ENCODE peak calls at places on chromosomes 12 and 14, in nine cellular contexts. One of them, this sample, is unnamed.

GRCh38 chr12:24562761-24563392 is 386.0 kb downstream of the BCAT1 start:
- DNase-seq in Caco-2: peak; percentile 52
- DNase-seq in amygdala: peak; percentile 31
- DNase-seq in T-cell: no peak
- DNase-seq in NCI-H748 treated with DMSO at 0.1 percent for 48 hours: peak; percentile 8
- DNase-seq in HT1080: no peak
- DNase-seq in DMS79 treated with DMSO at 0.1 percent for 48 hours: no peak
- DNase-seq in activated CD4-positive, CD25-positive, alpha-beta regulatory T cell treated with anti-CD3 and anti-CD28 coated beads, Interleukin-2, amount 50 U/mL, for 72 hours: no peak
- DNase-seq in activated T-helper 1 cell treated with anti-CD3 and anti-CD28 coated beads, Interleukin-2, amount 50 U/mL, for 16 hours: no peak
- DNase-seq in this sample: no peak

GRCh38 chr14:88005978-88006851 is 1.3 kb downstream of the GPR65 start:
- DNase-seq in Caco-2: no peak
- DNase-seq in amygdala: no peak
- DNase-seq in T-cell: peak; percentile 66
- DNase-seq in NCI-H748 treated with DMSO at 0.1 percent for 48 hours: no peak
- DNase-seq in HT1080: peak; percentile 15
- DNase-seq in DMS79 treated with DMSO at 0.1 percent for 48 hours: no peak
- DNase-seq in activated CD4-positive, CD25-positive, alpha-beta regulatory T cell treated with anti-CD3 and anti-CD28 coated beads, Interleukin-2, amount 50 U/mL, for 72 hours: peak; percentile 49
- DNase-seq in activated T-helper 1 cell treated with anti-CD3 and anti-CD28 coated beads, Interleukin-2, amount 50 U/mL, for 16 hours: peak; percentile 44
- DNase-seq in this sample: no peak

GRCh38 chr14:67941456-67942018 is 122.0 kb downstream of the RAD51B start:
- DNase-seq in Caco-2: no peak
- DNase-seq in amygdala: peak; percentile 3
- DNase-seq in T-cell: no peak
- DNase-seq in NCI-H748 treated with DMSO at 0.1 percent for 48 hours: no peak
- DNase-seq in HT1080: peak; percentile 5
- DNase-seq in DMS79 treated with DMSO at 0.1 percent for 48 hours: no peak
- DNase-seq in activated CD4-positive, CD25-positive, alpha-beta regulatory T cell treated with anti-CD3 and anti-CD28 coated beads, Interleukin-2, amount 50 U/mL, for 72 hours: no peak
- DNase-seq in activated T-helper 1 cell treated with anti-CD3 and anti-CD28 coated beads, Interleukin-2, amount 50 U/mL, for 16 hours: no peak
- DNase-seq in this sample: no peak

GRCh38 chr12:107318554-107318803 is 225.1 kb upstream of the CRY1 start:
- DNase-seq in Caco-2: no peak
- DNase-seq in amygdala: no peak
- DNase-seq in T-cell: no peak
- DNase-seq in NCI-H748 treated with DMSO at 0.1 percent for 48 hours: no peak
- DNase-seq in HT1080: no peak
- DNase-seq in DMS79 treated with DMSO at 0.1 percent for 48 hours: no peak
- DNase-seq in activated CD4-positive, CD25-positive, alpha-beta regulatory T cell treated with anti-CD3 and anti-CD28 coated beads, Interleukin-2, amount 50 U/mL, for 72 hours: peak; percentile 48
- DNase-seq in activated T-helper 1 cell treated with anti-CD3 and anti-CD28 coated beads, Interleukin-2, amount 50 U/mL, for 16 hours: no peak
- DNase-seq in this sample: no peak

GRCh38 chr14:101734241-101734847 is 27.2 kb upstream of the PPP2R5C start:
- DNase-seq in Caco-2: no peak
- DNase-seq in amygdala: no peak
- DNase-seq in T-cell: no peak
- DNase-seq in NCI-H748 treated with DMSO at 0.1 percent for 48 hours: no peak
- DNase-seq in HT1080: no peak
- DNase-seq in DMS79 treated with DMSO at 0.1 percent for 48 hours: no peak
- DNase-seq in activated CD4-positive, CD25-positive, alpha-beta regulatory T cell treated with anti-CD3 and anti-CD28 coated beads, Interleukin-2, amount 50 U/mL, for 72 hours: no peak
- DNase-seq in activated T-helper 1 cell treated with anti-CD3 and anti-CD28 coated beads, Interleukin-2, amount 50 U/mL, for 16 hours: no peak
- DNase-seq in this sample: no peak

GRCh38 chr12:14845350-14845750 is 2.0 kb upstream of the ART4 start:
- DNase-seq in Caco-2: peak; percentile 53
- DNase-seq in amygdala: peak; percentile 11
- DNase-seq in T-cell: no peak
- DNase-seq in NCI-H748 treated with DMSO at 0.1 percent for 48 hours: peak; percentile 22
- DNase-seq in HT1080: peak; percentile 63
- DNase-seq in DMS79 treated with DMSO at 0.1 percent for 48 hours: peak; percentile 66
- DNase-seq in activated CD4-positive, CD25-positive, alpha-beta regulatory T cell treated with anti-CD3 and anti-CD28 coated beads, Interleukin-2, amount 50 U/mL, for 72 hours: no peak
- DNase-seq in activated T-helper 1 cell treated with anti-CD3 and anti-CD28 coated beads, Interleukin-2, amount 50 U/mL, for 16 hours: no peak
- DNase-seq in this sample: peak; percentile 30

GRCh38 chr12:65237153-65237552 is 41.3 kb upstream of the MSRB3 start:
- DNase-seq in Caco-2: no peak
- DNase-seq in amygdala: no peak
- DNase-seq in T-cell: no peak
- DNase-seq in NCI-H748 treated with DMSO at 0.1 percent for 48 hours: no peak
- DNase-seq in HT1080: no peak
- DNase-seq in DMS79 treated with DMSO at 0.1 percent for 48 hours: no peak
- DNase-seq in activated CD4-positive, CD25-positive, alpha-beta regulatory T cell treated with anti-CD3 and anti-CD28 coated beads, Interleukin-2, amount 50 U/mL, for 72 hours: no peak
- DNase-seq in activated T-helper 1 cell treated with anti-CD3 and anti-CD28 coated beads, Interleukin-2, amount 50 U/mL, for 16 hours: no peak
- DNase-seq in this sample: no peak

GRCh38 chr14:80358112-80358511 is 146.8 kb upstream of the DIO2 start:
- DNase-seq in Caco-2: no peak
- DNase-seq in amygdala: no peak
- DNase-seq in T-cell: no peak
- DNase-seq in NCI-H748 treated with DMSO at 0.1 percent for 48 hours: no peak
- DNase-seq in HT1080: no peak
- DNase-seq in DMS79 treated with DMSO at 0.1 percent for 48 hours: no peak
- DNase-seq in activated CD4-positive, CD25-positive, alpha-beta regulatory T cell treated with anti-CD3 and anti-CD28 coated beads, Interleukin-2, amount 50 U/mL, for 72 hours: no peak
- DNase-seq in activated T-helper 1 cell treated with anti-CD3 and anti-CD28 coated beads, Interleukin-2, amount 50 U/mL, for 16 hours: no peak
- DNase-seq in this sample: no peak

GRCh38 chr12:64900540-64900939 is 76.1 kb downstream of the TBC1D30 start:
- DNase-seq in Caco-2: no peak
- DNase-seq in amygdala: no peak
- DNase-seq in T-cell: no peak
- DNase-seq in NCI-H748 treated with DMSO at 0.1 percent for 48 hours: no peak
- DNase-seq in HT1080: peak; percentile 73
- DNase-seq in DMS79 treated with DMSO at 0.1 percent for 48 hours: no peak
- DNase-seq in activated CD4-positive, CD25-positive, alpha-beta regulatory T cell treated with anti-CD3 and anti-CD28 coated beads, Interleukin-2, amount 50 U/mL, for 72 hours: no peak
- DNase-seq in activated T-helper 1 cell treated with anti-CD3 and anti-CD28 coated beads, Interleukin-2, amount 50 U/mL, for 16 hours: no peak
- DNase-seq in this sample: no peak

GRCh38 chr14:93207468-93208308 is 632 bp downstream of the UBR7 start:
- DNase-seq in Caco-2: peak; percentile 64
- DNase-seq in amygdala: peak; percentile 60
- DNase-seq in T-cell: no peak
- DNase-seq in NCI-H748 treated with DMSO at 0.1 percent for 48 hours: peak; percentile 68
- DNase-seq in HT1080: peak; percentile 65
- DNase-seq in DMS79 treated with DMSO at 0.1 percent for 48 hours: peak; percentile 91
- DNase-seq in activated CD4-positive, CD25-positive, alpha-beta regulatory T cell treated with anti-CD3 and anti-CD28 coated beads, Interleukin-2, amount 50 U/mL, for 72 hours: no peak
- DNase-seq in activated T-helper 1 cell treated with anti-CD3 and anti-CD28 coated beads, Interleukin-2, amount 50 U/mL, for 16 hours: no peak
- DNase-seq in this sample: no peak

GRCh38 chr14:84128025-84128424 is 1401.9 kb upstream of the FLRT2 start:
- DNase-seq in Caco-2: no peak
- DNase-seq in amygdala: no peak
- DNase-seq in T-cell: no peak
- DNase-seq in NCI-H748 treated with DMSO at 0.1 percent for 48 hours: no peak
- DNase-seq in HT1080: no peak
- DNase-seq in DMS79 treated with DMSO at 0.1 percent for 48 hours: no peak
- DNase-seq in activated CD4-positive, CD25-positive, alpha-beta regulatory T cell treated with anti-CD3 and anti-CD28 coated beads, Interleukin-2, amount 50 U/mL, for 72 hours: no peak
- DNase-seq in activated T-helper 1 cell treated with anti-CD3 and anti-CD28 coated beads, Interleukin-2, amount 50 U/mL, for 16 hours: no peak
- DNase-seq in this sample: no peak

GRCh38 chr14:94128216-94128839 is 1.1 kb downstream of the IFI27L2 start:
- DNase-seq in Caco-2: no peak
- DNase-seq in amygdala: no peak
- DNase-seq in T-cell: no peak
- DNase-seq in NCI-H748 treated with DMSO at 0.1 percent for 48 hours: no peak
- DNase-seq in HT1080: no peak
- DNase-seq in DMS79 treated with DMSO at 0.1 percent for 48 hours: no peak
- DNase-seq in activated CD4-positive, CD25-positive, alpha-beta regulatory T cell treated with anti-CD3 and anti-CD28 coated beads, Interleukin-2, amount 50 U/mL, for 72 hours: no peak
- DNase-seq in activated T-helper 1 cell treated with anti-CD3 and anti-CD28 coated beads, Interleukin-2, amount 50 U/mL, for 16 hours: no peak
- DNase-seq in this sample: no peak

GRCh38 chr14:59688224-59689170 is 111.9 kb upstream of the CCDC175 start:
- DNase-seq in Caco-2: peak; percentile 79
- DNase-seq in amygdala: peak; percentile 19
- DNase-seq in T-cell: no peak
- DNase-seq in NCI-H748 treated with DMSO at 0.1 percent for 48 hours: peak; percentile 53
- DNase-seq in HT1080: peak; percentile 49
- DNase-seq in DMS79 treated with DMSO at 0.1 percent for 48 hours: no peak
- DNase-seq in activated CD4-positive, CD25-positive, alpha-beta regulatory T cell treated with anti-CD3 and anti-CD28 coated beads, Interleukin-2, amount 50 U/mL, for 72 hours: no peak
- DNase-seq in activated T-helper 1 cell treated with anti-CD3 and anti-CD28 coated beads, Interleukin-2, amount 50 U/mL, for 16 hours: no peak
- DNase-seq in this sample: no peak

GRCh38 chr12:47504775-47505446 is 200.9 kb downstream of the RPAP3 start:
- DNase-seq in Caco-2: no peak
- DNase-seq in amygdala: no peak
- DNase-seq in T-cell: no peak
- DNase-seq in NCI-H748 treated with DMSO at 0.1 percent for 48 hours: no peak
- DNase-seq in HT1080: peak; percentile 66
- DNase-seq in DMS79 treated with DMSO at 0.1 percent for 48 hours: no peak
- DNase-seq in activated CD4-positive, CD25-positive, alpha-beta regulatory T cell treated with anti-CD3 and anti-CD28 coated beads, Interleukin-2, amount 50 U/mL, for 72 hours: no peak
- DNase-seq in activated T-helper 1 cell treated with anti-CD3 and anti-CD28 coated beads, Interleukin-2, amount 50 U/mL, for 16 hours: no peak
- DNase-seq in this sample: no peak

GRCh38 chr14:32286602-32287001 is 42.5 kb upstream of the AKAP6 start:
- DNase-seq in Caco-2: no peak
- DNase-seq in amygdala: no peak
- DNase-seq in T-cell: no peak
- DNase-seq in NCI-H748 treated with DMSO at 0.1 percent for 48 hours: no peak
- DNase-seq in HT1080: no peak
- DNase-seq in DMS79 treated with DMSO at 0.1 percent for 48 hours: no peak
- DNase-seq in activated CD4-positive, CD25-positive, alpha-beta regulatory T cell treated with anti-CD3 and anti-CD28 coated beads, Interleukin-2, amount 50 U/mL, for 72 hours: no peak
- DNase-seq in activated T-helper 1 cell treated with anti-CD3 and anti-CD28 coated beads, Interleukin-2, amount 50 U/mL, for 16 hours: no peak
- DNase-seq in this sample: no peak

GRCh38 chr14:46550836-46551235 is 100.7 kb downstream of the RPL10L start:
- DNase-seq in Caco-2: no peak
- DNase-seq in amygdala: no peak
- DNase-seq in T-cell: no peak
- DNase-seq in NCI-H748 treated with DMSO at 0.1 percent for 48 hours: no peak
- DNase-seq in HT1080: no peak
- DNase-seq in DMS79 treated with DMSO at 0.1 percent for 48 hours: no peak
- DNase-seq in activated CD4-positive, CD25-positive, alpha-beta regulatory T cell treated with anti-CD3 and anti-CD28 coated beads, Interleukin-2, amount 50 U/mL, for 72 hours: no peak
- DNase-seq in activated T-helper 1 cell treated with anti-CD3 and anti-CD28 coated beads, Interleukin-2, amount 50 U/mL, for 16 hours: no peak
- DNase-seq in this sample: no peak